ENCODE peak calls at places on chromosome 19, in ten cellular contexts. One of them, this sample, is unnamed. For H3K4me1, the result is how much of the 10 kb centered on the place peaks cover.

GRCh38 chr19:58543826-58544590 is at the start of gene TRIM28:
- DNase-seq in upper lobe of right lung: peak
- DNase-seq in PC-9: peak
- DNase-seq in uterus: peak
- DNase-seq in neural progenitor cell: peak
- DNase-seq in GM23338: peak
- DNase-seq in hepatocyte: peak
- DNase-seq in fibroblast of lung: peak
- DNase-seq in heart right ventricle: peak
- DNase-seq in adrenal gland: peak
- DNase-seq in this sample: peak

GRCh38 chr19:17753976-17754375 is 2.7 kb downstream of the FCHO1 start:
- DNase-seq in uterus: no peak
- DNase-seq in heart right ventricle: no peak
- DNase-seq in neural progenitor cell: peak
- DNase-seq in adrenal gland: peak
- DNase-seq in upper lobe of right lung: no peak
- DNase-seq in hepatocyte: no peak
- DNase-seq in GM23338: no peak
- DNase-seq in PC-9: no peak
- DNase-seq in fibroblast of lung: no peak
- DNase-seq in this sample: no peak

GRCh38 chr19:47719047-47719885 is 6.0 kb downstream of the EHD2 start:
- DNase-seq in uterus: peak
- DNase-seq in fibroblast of lung: peak
- DNase-seq in PC-9: no peak
- DNase-seq in hepatocyte: peak
- DNase-seq in adrenal gland: peak
- DNase-seq in heart right ventricle: peak
- DNase-seq in GM23338: no peak
- DNase-seq in neural progenitor cell: no peak
- DNase-seq in upper lobe of right lung: peak
- DNase-seq in this sample: no peak

GRCh38 chr19:55347442-55348009 is 7.0 kb downstream of the COX6B2 start:
- DNase-seq in fibroblast of lung: no peak
- DNase-seq in upper lobe of right lung: no peak
- DNase-seq in GM23338: no peak
- DNase-seq in heart right ventricle: no peak
- DNase-seq in adrenal gland: no peak
- DNase-seq in neural progenitor cell: no peak
- DNase-seq in PC-9: no peak
- DNase-seq in hepatocyte: no peak
- DNase-seq in uterus: no peak
- DNase-seq in this sample: no peak

GRCh38 chr19:53980553-53981407 is 10.7 kb upstream of the CACNG6 start:
- DNase-seq in fibroblast of lung: peak
- DNase-seq in neural progenitor cell: peak
- DNase-seq in upper lobe of right lung: no peak
- DNase-seq in GM23338: peak
- DNase-seq in hepatocyte: peak
- DNase-seq in adrenal gland: no peak
- DNase-seq in PC-9: peak
- DNase-seq in uterus: no peak
- DNase-seq in heart right ventricle: no peak
- DNase-seq in this sample: no peak

GRCh38 chr19:10961073-10961762 is 388 bp downstream of the SMARCA4 start:
- DNase-seq in heart right ventricle: peak
- DNase-seq in neural progenitor cell: peak
- DNase-seq in hepatocyte: no peak
- DNase-seq in uterus: no peak
- DNase-seq in upper lobe of right lung: peak
- DNase-seq in GM23338: peak
- DNase-seq in adrenal gland: peak
- DNase-seq in fibroblast of lung: peak
- DNase-seq in PC-9: no peak
- DNase-seq in this sample: no peak

GRCh38 chr19:5567971-5568407 is 236 bp upstream of the TINCR start:
- DNase-seq in uterus: no peak
- DNase-seq in adrenal gland: no peak
- DNase-seq in upper lobe of right lung: no peak
- DNase-seq in GM23338: no peak
- DNase-seq in hepatocyte: no peak
- DNase-seq in PC-9: no peak
- DNase-seq in fibroblast of lung: no peak
- DNase-seq in heart right ventricle: no peak
- DNase-seq in neural progenitor cell: no peak
- DNase-seq in this sample: no peak

GRCh38 chr19:799076-799881 is 2.0 kb downstream of the PTBP1 start:
- DNase-seq in uterus: no peak
- DNase-seq in GM23338: peak
- DNase-seq in upper lobe of right lung: no peak
- DNase-seq in neural progenitor cell: peak
- DNase-seq in adrenal gland: peak
- DNase-seq in hepatocyte: no peak
- DNase-seq in fibroblast of lung: peak
- DNase-seq in heart right ventricle: no peak
- DNase-seq in PC-9: no peak
- DNase-seq in this sample: no peak

GRCh38 chr19:16566702-16567101 is 5.5 kb downstream of the SLC35E1 start:
- DNase-seq in fibroblast of lung: no peak
- DNase-seq in uterus: no peak
- DNase-seq in PC-9: no peak
- DNase-seq in GM23338: no peak
- DNase-seq in neural progenitor cell: no peak
- DNase-seq in hepatocyte: no peak
- DNase-seq in heart right ventricle: no peak
- DNase-seq in upper lobe of right lung: no peak
- DNase-seq in adrenal gland: no peak
- DNase-seq in this sample: no peak

GRCh38 chr19:34351382-34351802 is 13.6 kb upstream of the GPI start:
- DNase-seq in heart right ventricle: no peak
- DNase-seq in upper lobe of right lung: no peak
- DNase-seq in adrenal gland: no peak
- DNase-seq in hepatocyte: peak
- DNase-seq in PC-9: no peak
- DNase-seq in fibroblast of lung: no peak
- DNase-seq in uterus: no peak
- DNase-seq in neural progenitor cell: no peak
- DNase-seq in GM23338: no peak
- DNase-seq in this sample: no peak

GRCh38 chr19:35109395-35110112 is 6.1 kb upstream of the FXYD3 start:
- DNase-seq in GM23338: peak
- DNase-seq in hepatocyte: no peak
- DNase-seq in adrenal gland: no peak
- DNase-seq in fibroblast of lung: no peak
- DNase-seq in neural progenitor cell: peak
- DNase-seq in upper lobe of right lung: no peak
- DNase-seq in PC-9: peak
- DNase-seq in uterus: no peak
- DNase-seq in heart right ventricle: no peak
- DNase-seq in this sample: no peak

GRCh38 chr19:55830656-55831055 is 1.1 kb downstream of the NLRP11 start:
- DNase-seq in fibroblast of lung: no peak
- DNase-seq in PC-9: peak
- DNase-seq in uterus: no peak
- DNase-seq in GM23338: no peak
- DNase-seq in adrenal gland: no peak
- DNase-seq in hepatocyte: no peak
- DNase-seq in neural progenitor cell: no peak
- DNase-seq in heart right ventricle: no peak
- DNase-seq in upper lobe of right lung: no peak
- DNase-seq in this sample: no peak

GRCh38 chr19:18969953-18970659 is 29.1 kb upstream of the HOMER3 start:
- DNase-seq in neural progenitor cell: no peak
- DNase-seq in uterus: no peak
- DNase-seq in adrenal gland: no peak
- DNase-seq in heart right ventricle: no peak
- DNase-seq in upper lobe of right lung: no peak
- DNase-seq in PC-9: no peak
- DNase-seq in GM23338: no peak
- DNase-seq in hepatocyte: no peak
- DNase-seq in fibroblast of lung: no peak
- DNase-seq in this sample: no peak

GRCh38 chr19:56301152-56301551 is 13.5 kb downstream of the ZSCAN5A start:
- DNase-seq in adrenal gland: no peak
- DNase-seq in hepatocyte: no peak
- DNase-seq in heart right ventricle: no peak
- DNase-seq in fibroblast of lung: no peak
- DNase-seq in GM23338: peak
- DNase-seq in PC-9: no peak
- DNase-seq in neural progenitor cell: no peak
- DNase-seq in uterus: no peak
- DNase-seq in upper lobe of right lung: no peak
- DNase-seq in this sample: no peak

GRCh38 chr19:17496337-17496997 is 15.0 kb upstream of the PGLS start:
- DNase-seq in heart right ventricle: peak
- DNase-seq in hepatocyte: peak
- DNase-seq in GM23338: peak
- DNase-seq in neural progenitor cell: peak
- DNase-seq in uterus: peak
- DNase-seq in fibroblast of lung: peak
- DNase-seq in PC-9: peak
- DNase-seq in adrenal gland: peak
- DNase-seq in upper lobe of right lung: peak
- DNase-seq in this sample: peak

GRCh38 chr19:7866399-7867091 is 7.6 kb downstream of the PRR36 start:
- DNase-seq in hepatocyte: no peak
- DNase-seq in PC-9: no peak
- DNase-seq in upper lobe of right lung: no peak
- DNase-seq in uterus: no peak
- DNase-seq in GM23338: no peak
- DNase-seq in heart right ventricle: no peak
- DNase-seq in neural progenitor cell: no peak
- DNase-seq in adrenal gland: no peak
- DNase-seq in fibroblast of lung: no peak
- DNase-seq in this sample: no peak

GRCh38 chr19:5452594-5453565 is 2.3 kb upstream of the ZNRF4 start:
- DNase-seq in hepatocyte: no peak
- DNase-seq in upper lobe of right lung: no peak
- DNase-seq in adrenal gland: no peak
- DNase-seq in fibroblast of lung: no peak
- DNase-seq in heart right ventricle: no peak
- DNase-seq in PC-9: no peak
- DNase-seq in GM23338: peak
- DNase-seq in uterus: no peak
- DNase-seq in neural progenitor cell: peak
- DNase-seq in this sample: no peak

GRCh38 chr19:57406516-57407123 is 4.3 kb upstream of the ZNF17 start:
- DNase-seq in GM23338: peak
- DNase-seq in fibroblast of lung: peak
- DNase-seq in PC-9: peak
- DNase-seq in hepatocyte: peak
- DNase-seq in uterus: peak
- DNase-seq in adrenal gland: peak
- DNase-seq in heart right ventricle: peak
- DNase-seq in neural progenitor cell: peak
- DNase-seq in upper lobe of right lung: peak
- DNase-seq in this sample: peak

GRCh38 chr19:57410748-57411671 is at the start of gene ZNF17:
- DNase-seq in fibroblast of lung: peak
- DNase-seq in GM23338: peak
- DNase-seq in heart right ventricle: peak
- DNase-seq in PC-9: peak
- DNase-seq in upper lobe of right lung: peak
- DNase-seq in uterus: peak
- DNase-seq in hepatocyte: peak
- DNase-seq in neural progenitor cell: peak
- DNase-seq in adrenal gland: peak
- DNase-seq in this sample: peak
- H3K4me3 ChIP-seq in fibroblast of lung: peak
- H3K4me3 ChIP-seq in GM23338: peak
- H3K4me3 ChIP-seq in heart right ventricle: peak
- H3K4me3 ChIP-seq in PC-9: peak
- H3K4me3 ChIP-seq in upper lobe of right lung: peak
- H3K4me3 ChIP-seq in uterus: peak
- H3K4me3 ChIP-seq in hepatocyte: peak
- H3K4me3 ChIP-seq in neural progenitor cell: peak
- H3K4me3 ChIP-seq in adrenal gland: peak
- H3K4me3 ChIP-seq in this sample: peak

GRCh38 chr19:46617566-46618079 is 7.3 kb downstream of the PTGIR start:
- DNase-seq in PC-9: peak
- DNase-seq in hepatocyte: no peak
- DNase-seq in adrenal gland: no peak
- DNase-seq in uterus: no peak
- DNase-seq in neural progenitor cell: no peak
- DNase-seq in fibroblast of lung: no peak
- DNase-seq in heart right ventricle: no peak
- DNase-seq in upper lobe of right lung: no peak
- DNase-seq in GM23338: no peak
- DNase-seq in this sample: no peak
- H3K27ac ChIP-seq in PC-9: no peak
- H3K27ac ChIP-seq in hepatocyte: no peak
- H3K27ac ChIP-seq in adrenal gland: no peak
- H3K27ac ChIP-seq in uterus: no peak
- H3K27ac ChIP-seq in neural progenitor cell: no peak
- H3K27ac ChIP-seq in fibroblast of lung: peak
- H3K27ac ChIP-seq in heart right ventricle: no peak
- H3K27ac ChIP-seq in upper lobe of right lung: no peak
- H3K27ac ChIP-seq in GM23338: no peak
- H3K27ac ChIP-seq in this sample: peak

DNA sequence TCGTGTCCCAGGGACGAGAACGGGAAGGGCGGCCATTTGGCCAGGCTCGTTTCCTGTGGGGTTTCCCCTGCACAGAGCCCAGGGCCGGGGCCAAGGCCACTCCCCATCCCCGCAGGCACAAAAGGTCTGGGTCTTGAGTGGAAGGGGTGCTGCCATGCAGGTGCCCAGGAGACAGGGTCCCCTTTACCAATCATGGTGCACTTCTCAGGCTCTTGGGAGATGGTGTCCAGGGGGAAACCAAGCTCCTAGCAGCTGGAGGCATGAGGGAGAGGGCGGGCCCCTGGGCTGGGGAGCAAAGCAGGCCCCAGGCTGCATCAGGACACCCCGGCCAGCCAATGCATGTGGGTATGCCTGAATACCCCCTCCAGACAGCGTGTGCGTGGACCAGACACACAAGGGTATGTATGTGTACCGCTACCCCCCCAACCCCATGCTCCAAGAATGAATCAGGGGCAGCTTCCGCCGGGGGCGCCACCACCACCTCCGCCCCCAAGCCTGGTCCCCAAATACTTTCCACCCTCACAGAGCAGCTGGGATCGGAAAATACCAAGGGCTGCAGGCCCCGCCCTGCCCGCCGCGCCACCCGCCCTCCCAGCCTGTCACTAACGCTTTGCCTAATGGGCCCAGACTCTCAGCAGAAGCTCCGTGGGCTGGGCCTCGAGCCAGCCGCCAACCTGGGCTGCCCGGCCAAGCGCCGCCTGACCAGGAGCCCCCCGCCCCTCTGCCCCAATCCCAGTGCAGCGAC is 37.6 kb upstream of the NANOS3 start:
- DNase-seq in neural progenitor cell: peak
- DNase-seq in uterus: peak
- DNase-seq in hepatocyte: peak
- DNase-seq in heart right ventricle: peak
- DNase-seq in adrenal gland: peak
- DNase-seq in fibroblast of lung: peak
- DNase-seq in PC-9: peak
- DNase-seq in upper lobe of right lung: peak
- DNase-seq in GM23338: peak
- DNase-seq in this sample: peak
- H3K4me1 ChIP-seq in neural progenitor cell: under half
- H3K4me1 ChIP-seq in uterus: under half
- H3K4me1 ChIP-seq in hepatocyte: under half
- H3K4me1 ChIP-seq in heart right ventricle: half or more
- H3K4me1 ChIP-seq in adrenal gland: half or more
- H3K4me1 ChIP-seq in fibroblast of lung: under half
- H3K4me1 ChIP-seq in PC-9: half or more
- H3K4me1 ChIP-seq in upper lobe of right lung: half or more
- H3K4me1 ChIP-seq in GM23338: under half
- H3K4me1 ChIP-seq in this sample: half or more

GRCh38 chr19:50330365-50331078 is 1.3 kb upstream of the KCNC3 start:
- DNase-seq in upper lobe of right lung: peak
- DNase-seq in GM23338: peak
- DNase-seq in heart right ventricle: peak
- DNase-seq in uterus: peak
- DNase-seq in neural progenitor cell: peak
- DNase-seq in fibroblast of lung: no peak
- DNase-seq in hepatocyte: peak
- DNase-seq in PC-9: peak
- DNase-seq in adrenal gland: peak
- DNase-seq in this sample: peak
- H3K4me3 ChIP-seq in upper lobe of right lung: peak
- H3K4me3 ChIP-seq in GM23338: peak
- H3K4me3 ChIP-seq in heart right ventricle: peak
- H3K4me3 ChIP-seq in uterus: no peak
- H3K4me3 ChIP-seq in neural progenitor cell: peak
- H3K4me3 ChIP-seq in fibroblast of lung: no peak
- H3K4me3 ChIP-seq in hepatocyte: peak
- H3K4me3 ChIP-seq in PC-9: no peak
- H3K4me3 ChIP-seq in adrenal gland: no peak
- H3K4me3 ChIP-seq in this sample: peak